ENCODE peak calls at places on chromosomes 7 and 10, in six cellular contexts. F is IMR-90, X is stomach, M is testis, O is H1, V is lower leg skin. B is an unnamed sample.

GRCh38 chr7:86600506-86601290 is 43.0 kb upstream of the GRM3 start:
- DNase-seq in O (no peak), X (no peak), V (no peak), M (peak), F (no peak), B (no peak)

GRCh38 chr7:142855756-142856564 is 1.1 kb downstream of the EPHB6 start:
- DNase-seq in F (no peak), O (no peak), V (peak), X (peak), M (peak), B (peak)

GRCh38 chr10:14560794-14561765 is 213.6 kb downstream of the FAM107B start:
- DNase-seq in X (no peak), F (no peak), M (no peak), O (no peak), V (no peak), B (no peak)

GRCh38 chr7:24869572-24869971 is 110.4 kb downstream of the OSBPL3 start:
- DNase-seq in O (no peak), M (no peak), V (no peak), X (no peak), F (no peak), B (no peak)

GRCh38 chr10:130459851-130460490 is 323.8 kb downstream of the GLRX3 start:
- DNase-seq in V (peak), F (no peak), M (no peak), X (no peak), O (peak), B (no peak)

GRCh38 chr10:97037365-97038361 is 148.1 kb downstream of the SLIT1 start:
- DNase-seq in X (peak), O (peak), M (peak), V (peak), F (peak), B (peak)

GRCh38 chr7:90955641-90956207 is 308.5 kb upstream of the FZD1 start:
- DNase-seq in M (no peak), F (no peak), V (no peak), X (no peak), O (no peak), B (no peak)

GRCh38 chr7:1607686-1608085 is 37.9 kb upstream of the PSMG3 start:
- DNase-seq in M (no peak), F (no peak), O (no peak), X (no peak), V (no peak), B (no peak)

GRCh38 chr7:55127622-55128081 is 108.8 kb downstream of the EGFR start:
- DNase-seq in F (peak), M (no peak), X (no peak), V (peak), O (no peak), B (peak)

GRCh38 chr10:119483839-119484238 is 58.7 kb downstream of the RGS10 start:
- DNase-seq in F (no peak), O (no peak), M (no peak), X (no peak), V (no peak), B (no peak)

GRCh38 chr10:95819620-95820329 is 63.8 kb downstream of the ENTPD1 start:
- DNase-seq in X (no peak), M (no peak), O (no peak), V (no peak), F (no peak), B (no peak)

GRCh38 chr7:54785261-54785660 is 26.2 kb upstream of the SEC61G start:
- DNase-seq in F (peak), V (no peak), O (no peak), X (no peak), M (no peak), B (no peak)

GRCh38 chr7:1242129-1242572 is 9.5 kb downstream of the UNCX start:
- DNase-seq in X (no peak), V (no peak), O (no peak), M (no peak), F (no peak), B (no peak)

GRCh38 chr10:35498693-35499092 is 106.4 kb upstream of the GJD4 start:
- DNase-seq in V (no peak), O (no peak), M (no peak), X (no peak), F (no peak), B (no peak)

GRCh38 chr10:72740526-72740925 is 48.6 kb downstream of the MCU start:
- DNase-seq in F (peak), X (peak), M (no peak), V (no peak), O (no peak), B (no peak)

GRCh38 chr10:123303581-123303980 is 149.4 kb downstream of the BUB3 start:
- DNase-seq in F (no peak), V (peak), M (no peak), O (no peak), X (no peak), B (no peak)

GRCh38 chr10:23343591-23344225 is 889 bp downstream of the C10orf67 start:
- DNase-seq in O (peak), V (no peak), X (peak), F (peak), M (peak), B (peak)

GRCh38 chr7:120394595-120394994 is 121.6 kb downstream of the KCND2 start:
- DNase-seq in V (no peak), F (no peak), X (no peak), O (no peak), M (no peak), B (no peak)

GRCh38 chr10:49627644-49628247 is 13.9 kb downstream of the CHAT start:
- DNase-seq in F (no peak), V (peak), X (no peak), O (no peak), M (no peak), B (no peak)

GRCh38 chr10:30127120-30127541 is 67.7 kb upstream of the JCAD start:
- DNase-seq in V (peak), M (peak), F (no peak), O (no peak), X (no peak), B (no peak)

GRCh38 chr10:113666682-113667252 is 2.9 kb upstream of the NRAP start:
- DNase-seq in O (no peak), M (no peak), X (no peak), V (no peak), F (peak), B (no peak)

GRCh38 chr7:158838238-158838637 is 8.9 kb upstream of the ESYT2 start:
- DNase-seq in O (no peak), X (no peak), V (no peak), F (no peak), M (no peak), B (no peak)

DNA sequence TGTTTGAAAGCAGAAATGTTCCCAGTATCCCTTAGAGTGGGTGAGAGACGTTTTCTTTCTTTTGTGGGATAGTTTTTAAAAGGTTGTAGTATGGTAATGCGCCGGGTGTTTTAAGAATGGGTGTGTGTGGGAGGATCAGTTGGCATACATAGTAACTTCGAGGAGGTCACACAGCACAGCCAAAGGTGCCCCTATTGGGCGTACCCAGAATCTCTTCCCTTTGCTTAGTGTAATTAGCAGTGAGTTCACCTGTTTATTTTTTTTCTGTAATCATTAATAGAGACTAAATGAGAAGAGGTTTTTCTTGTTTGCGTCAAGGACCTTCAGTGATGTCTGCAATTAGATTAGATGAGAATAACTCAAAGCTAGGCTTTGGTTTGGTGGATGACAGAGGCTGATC is 1.5 kb downstream of the PLEKHA8 start:
- DNase-seq in V (no peak), F (no peak), M (no peak), O (no peak), X (no peak), B (no peak)
- TF ChIP-seq CTCF in V (no peak), F (no peak), M (no peak), O (no peak), X (no peak), B (no peak)

GRCh38 chr7:74462707-74463100 is 9.0 kb downstream of the GTF2IRD1 start:
- DNase-seq in X (no peak), F (no peak), M (no peak), O (no peak), V (no peak), B (no peak)
- TF ChIP-seq POLR2A in X (no peak), F (no peak), M (no peak), O (no peak), V (no peak), B (no peak)

GRCh38 chr7:2639994-2640830 is 8.4 kb downstream of the TTYH3 start:
- DNase-seq in M (no peak), F (no peak), X (peak), O (no peak), V (no peak), B (peak)

GRCh38 chr7:2639151-2639993 is 7.6 kb downstream of the TTYH3 start:
- DNase-seq in V (no peak), F (no peak), X (no peak), M (no peak), O (no peak), B (no peak)

GRCh38 chr7:2643386-2644229 is 11.8 kb downstream of the TTYH3 start:
- DNase-seq in V (no peak), M (no peak), F (no peak), O (no peak), X (no peak), B (no peak)

GRCh38 chr7:2640858-2641257 is 9.1 kb downstream of the TTYH3 start:
- DNase-seq in F (no peak), O (peak), V (no peak), X (no peak), M (no peak), B (peak)

GRCh38 chr7:2641406-2642393 is 9.9 kb downstream of the TTYH3 start:
- DNase-seq in X (peak), O (peak), V (peak), F (peak), M (peak), B (peak)
- H3K4me3 ChIP-seq in X (peak), O (peak), V (no peak), F (no peak), M (no peak), B (no peak)

GRCh38 chr7:9890092-9890491 is 1083.6 kb upstream of the PHF14 start:
- DNase-seq in F (no peak), X (no peak), O (peak), M (no peak), V (no peak), B (no peak)
- TF ChIP-seq CTCF in F (no peak), X (no peak), O (peak), M (no peak), V (no peak), B (no peak)

GRCh38 chr7:149003018-149003417 is 25.3 kb downstream of the PDIA4 start:
- DNase-seq in O (no peak), M (no peak), F (no peak), X (no peak), V (no peak), B (no peak)

GRCh38 chr7:149001427-149002068 is 26.8 kb downstream of the PDIA4 start:
- DNase-seq in F (no peak), X (no peak), V (no peak), O (no peak), M (no peak), B (no peak)

GRCh38 chr7:149000961-149001360 is 27.3 kb downstream of the PDIA4 start:
- DNase-seq in F (no peak), X (no peak), O (no peak), M (no peak), V (no peak), B (no peak)

GRCh38 chr7:149003560-149004305 is 24.6 kb downstream of the PDIA4 start:
- DNase-seq in M (no peak), O (no peak), F (no peak), X (no peak), V (no peak), B (no peak)

DNA sequence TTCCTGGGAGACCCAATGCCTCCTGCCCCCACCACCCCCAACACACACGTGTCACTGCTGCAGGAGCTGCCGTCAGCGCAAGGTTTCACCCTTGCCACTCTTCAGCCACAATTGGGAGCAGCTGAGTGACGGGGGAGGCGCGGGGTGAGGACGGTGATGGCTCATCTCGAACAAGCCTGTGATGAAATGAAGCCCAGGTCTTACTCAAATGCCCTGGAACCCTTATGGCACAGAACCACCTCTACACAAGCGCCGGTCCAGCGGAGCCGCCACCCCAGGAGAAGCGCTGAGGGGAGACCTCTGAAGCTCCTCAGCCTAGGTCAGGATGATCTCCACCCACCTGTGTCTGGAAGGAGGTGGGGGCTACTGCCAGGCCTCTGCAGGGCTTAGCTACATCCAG is 25.7 kb downstream of the PDIA4 start:
- DNase-seq in O (no peak), X (no peak), V (no peak), M (no peak), F (no peak), B (no peak)
- TF ChIP-seq POLR2A in O (no peak), X (no peak), V (no peak), M (no peak), F (no peak), B (no peak)

GRCh38 chr10:3482200-3482993 is 302.6 kb downstream of the KLF6 start:
- DNase-seq in V (peak), X (peak), F (peak), M (peak), O (no peak), B (peak)
- H3K4me3 ChIP-seq in V (no peak), X (peak), F (no peak), M (no peak), O (no peak), B (no peak)

DNA sequence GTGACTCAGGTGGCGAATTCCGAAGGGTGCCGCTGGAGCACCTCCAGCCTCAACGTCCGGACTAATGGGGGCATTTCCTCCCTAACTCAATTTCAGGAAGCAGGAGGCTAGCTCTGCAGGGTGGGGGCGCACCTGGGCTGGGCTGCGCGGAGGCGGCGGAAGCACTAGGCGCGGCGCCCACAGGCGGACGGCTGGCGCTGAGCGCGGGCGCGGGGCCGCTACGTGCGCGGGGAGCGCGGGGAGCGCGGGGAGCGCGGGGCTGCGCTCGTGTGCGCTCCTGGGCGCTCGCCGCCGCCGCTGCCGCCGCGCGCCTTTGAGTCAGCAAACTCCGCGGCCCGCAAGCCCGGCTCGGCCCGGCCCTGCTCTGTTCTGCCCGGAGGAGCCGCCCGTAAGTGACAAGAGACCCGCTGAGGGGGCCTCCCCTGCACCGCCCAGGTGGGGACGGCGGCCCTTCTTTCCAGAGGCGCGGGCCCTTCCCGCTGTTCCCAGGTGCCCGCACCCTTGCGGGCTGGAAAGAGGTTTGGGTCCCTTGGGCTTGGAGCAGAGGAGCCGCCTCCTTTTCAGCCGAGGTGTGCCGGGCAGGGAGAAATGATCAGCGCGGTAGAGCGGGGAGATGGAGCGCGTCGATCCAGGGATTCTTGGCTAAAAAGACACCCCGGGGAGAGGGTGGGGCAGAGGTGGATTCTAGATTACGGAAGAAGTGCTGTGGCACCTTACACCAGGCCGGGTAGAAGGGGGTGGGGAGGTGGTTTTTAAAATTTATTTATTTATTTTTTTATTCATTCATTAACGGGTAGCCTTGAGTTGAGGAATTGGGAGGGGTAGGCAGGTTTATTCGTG is at the start of gene SNX10:
- DNase-seq in X (peak), O (peak), M (peak), V (peak), F (no peak), B (peak)
- TF ChIP-seq CTCF in X (no peak), O (peak), M (no peak), V (no peak), F (no peak), B (no peak)

GRCh38 chr10:101816913-101817541 is 1.2 kb downstream of the OGA start:
- DNase-seq in X (no peak), M (no peak), F (no peak), O (peak), V (no peak), B (no peak)

GRCh38 chr10:101816375-101816773 is 1.9 kb downstream of the OGA start:
- DNase-seq in F (no peak), O (no peak), V (no peak), M (no peak), X (no peak), B (no peak)

GRCh38 chr10:101818958-101819633 is 852 bp upstream of the OGA start:
- DNase-seq in V (no peak), X (no peak), M (no peak), F (no peak), O (no peak), B (peak)

GRCh38 chr10:101817542-101818118 is 614 bp downstream of the OGA start:
- DNase-seq in M (peak), V (peak), O (no peak), F (peak), X (peak), B (peak)

DNA sequence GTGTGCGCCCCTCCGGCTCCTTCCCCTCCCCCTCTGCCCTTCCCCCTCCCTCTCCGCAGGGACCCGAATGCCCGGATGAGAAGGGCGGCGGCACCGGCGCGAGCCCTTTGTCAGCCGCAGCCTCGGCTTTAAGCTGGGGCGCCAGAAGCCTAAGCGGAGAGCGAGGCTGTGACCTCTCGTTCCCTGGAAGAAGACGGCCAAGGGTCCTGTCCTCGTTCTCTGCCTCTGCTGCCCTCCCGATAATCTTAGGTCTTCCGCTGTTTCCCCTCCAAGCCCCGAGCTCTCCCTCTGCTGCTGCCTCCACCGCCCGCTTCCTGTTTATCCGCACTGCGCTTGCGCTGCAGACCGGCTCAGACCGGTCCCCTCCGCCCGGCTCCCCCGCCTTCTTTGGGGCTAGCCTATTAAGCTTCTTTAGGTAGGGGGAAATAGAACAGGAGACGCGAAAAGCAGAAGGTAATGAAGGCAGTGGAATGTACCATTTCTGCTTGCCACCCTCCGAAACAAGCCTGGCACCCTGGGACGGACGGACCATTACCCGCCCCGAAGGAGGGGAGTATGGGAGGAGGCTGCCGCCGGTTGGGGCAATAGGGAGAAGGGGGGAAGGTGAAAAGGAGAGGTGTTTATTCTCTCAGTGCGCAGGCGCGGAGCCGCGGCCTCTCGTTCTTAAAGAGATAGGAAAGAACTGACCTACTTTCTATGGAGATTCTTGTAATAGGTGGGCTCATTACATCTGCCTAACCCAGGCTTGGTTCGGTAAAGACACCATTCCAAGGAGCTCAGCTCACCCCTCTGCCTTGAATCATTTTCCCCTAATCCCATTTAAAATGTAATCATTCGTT is at the start of gene OGA:
- DNase-seq in V (peak), X (peak), M (peak), F (peak), O (peak), B (peak)
- TF ChIP-seq POLR2A in V (peak), X (peak), M (peak), F (peak), O (peak), B (peak)

DNA sequence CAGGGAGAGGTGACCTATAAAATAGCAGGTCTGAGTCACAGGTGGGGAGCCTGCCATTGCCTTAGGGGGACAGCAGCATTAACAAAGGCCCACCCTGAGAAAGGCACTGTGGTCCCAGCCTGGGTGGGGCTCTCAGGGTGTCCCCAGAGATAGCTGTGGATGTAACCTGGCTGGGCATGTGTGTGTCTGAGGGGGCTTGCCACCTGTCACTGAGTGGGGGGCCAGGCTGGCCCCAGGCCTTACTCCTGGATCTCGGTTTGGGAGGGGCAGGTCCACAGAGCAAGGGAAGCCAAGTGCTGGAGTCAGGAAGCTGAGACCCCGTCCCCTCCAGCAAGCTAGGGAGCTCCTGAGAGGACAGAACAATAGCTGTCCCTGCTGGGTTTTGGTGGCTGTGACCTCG is 48.2 kb upstream of the SLC29A3 start:
- DNase-seq in V (no peak), M (no peak), O (no peak), X (no peak), F (no peak), B (no peak)
- H3K4me3 ChIP-seq in V (no peak), M (no peak), O (no peak), X (no peak), F (no peak), B (no peak)